ENCODE peak calls at places on chromosomes 1 and 21, in five cellular contexts. One of them, this sample, is unnamed.

GRCh38 chr1:3403388-3404179 is 50.9 kb upstream of the ARHGEF16 start:
- DNase-seq in B cell: no peak
- DNase-seq in neural progenitor cell: peak
- DNase-seq in endothelial cell: peak
- DNase-seq in neural crest cell: no peak
- DNase-seq in this sample: no peak

GRCh38 chr21:45297329-45297728 is 9.6 kb upstream of the POFUT2 start:
- DNase-seq in B cell: no peak
- DNase-seq in neural progenitor cell: no peak
- DNase-seq in endothelial cell: no peak
- DNase-seq in neural crest cell: no peak
- DNase-seq in this sample: no peak

GRCh38 chr1:89044970-89045695 is 19.9 kb downstream of the GBP1 start:
- DNase-seq in B cell: no peak
- DNase-seq in neural progenitor cell: no peak
- DNase-seq in endothelial cell: no peak
- DNase-seq in neural crest cell: no peak
- DNase-seq in this sample: no peak

GRCh38 chr1:41353744-41354143 is 7.5 kb upstream of the FOXO6 start:
- DNase-seq in B cell: no peak
- DNase-seq in neural progenitor cell: peak
- DNase-seq in endothelial cell: no peak
- DNase-seq in neural crest cell: no peak
- DNase-seq in this sample: no peak

GRCh38 chr21:9767592-9768375 is 753.6 kb upstream of the TPTE start:
- DNase-seq in B cell: no peak
- DNase-seq in neural progenitor cell: no peak
- DNase-seq in endothelial cell: no peak
- DNase-seq in neural crest cell: no peak
- DNase-seq in this sample: no peak

GRCh38 chr1:21491483-21492170 is 17.6 kb upstream of the ALPL start:
- DNase-seq in B cell: no peak
- DNase-seq in neural progenitor cell: no peak
- DNase-seq in endothelial cell: no peak
- DNase-seq in neural crest cell: no peak
- DNase-seq in this sample: no peak

GRCh38 chr1:68229927-68230812 is 2.2 kb downstream of the WLS start:
- DNase-seq in B cell: peak
- DNase-seq in neural progenitor cell: peak
- DNase-seq in endothelial cell: peak
- DNase-seq in neural crest cell: peak
- DNase-seq in this sample: no peak

GRCh38 chr1:152997911-152998310 is 3.6 kb upstream of the SPRR3 start:
- DNase-seq in B cell: no peak
- DNase-seq in neural progenitor cell: no peak
- DNase-seq in endothelial cell: no peak
- DNase-seq in neural crest cell: no peak
- DNase-seq in this sample: no peak

GRCh38 chr1:1360511-1361169 is 2.3 kb upstream of the MXRA8 start:
- DNase-seq in B cell: no peak
- DNase-seq in neural progenitor cell: peak
- DNase-seq in endothelial cell: no peak
- DNase-seq in neural crest cell: no peak
- DNase-seq in this sample: no peak

GRCh38 chr1:108079550-108079949 is 114.6 kb upstream of the VAV3 start:
- DNase-seq in B cell: peak
- DNase-seq in neural progenitor cell: no peak
- DNase-seq in endothelial cell: peak
- DNase-seq in neural crest cell: no peak
- DNase-seq in this sample: peak

GRCh38 chr1:220326578-220326977 is 54.3 kb upstream of the RAB3GAP2 start:
- DNase-seq in B cell: no peak
- DNase-seq in neural progenitor cell: no peak
- DNase-seq in endothelial cell: no peak
- DNase-seq in neural crest cell: no peak
- DNase-seq in this sample: no peak

GRCh38 chr1:197814306-197814705 is 39.0 kb upstream of the DENND1B start:
- DNase-seq in B cell: no peak
- DNase-seq in neural progenitor cell: no peak
- DNase-seq in endothelial cell: no peak
- DNase-seq in neural crest cell: no peak
- DNase-seq in this sample: no peak

GRCh38 chr1:5830771-5831599 is 161.2 kb downstream of the NPHP4 start:
- DNase-seq in B cell: no peak
- DNase-seq in neural progenitor cell: peak
- DNase-seq in endothelial cell: peak
- DNase-seq in neural crest cell: peak
- DNase-seq in this sample: peak

GRCh38 chr1:39266269-39266668 is 61.8 kb downstream of the MACF1 start:
- DNase-seq in B cell: no peak
- DNase-seq in neural progenitor cell: peak
- DNase-seq in endothelial cell: no peak
- DNase-seq in neural crest cell: no peak
- DNase-seq in this sample: no peak
- TF ChIP-seq CTCF in B cell: no peak
- TF ChIP-seq CTCF in neural progenitor cell: peak
- TF ChIP-seq CTCF in endothelial cell: no peak
- TF ChIP-seq CTCF in neural crest cell: no peak
- TF ChIP-seq CTCF in this sample: no peak

GRCh38 chr1:234065794-234066447 is 161.4 kb downstream of the SLC35F3 start:
- DNase-seq in B cell: peak
- DNase-seq in neural progenitor cell: peak
- DNase-seq in endothelial cell: peak
- DNase-seq in neural crest cell: peak
- DNase-seq in this sample: peak

GRCh38 chr1:234067584-234067983 is 163.1 kb downstream of the SLC35F3 start:
- DNase-seq in B cell: no peak
- DNase-seq in neural progenitor cell: no peak
- DNase-seq in endothelial cell: no peak
- DNase-seq in neural crest cell: no peak
- DNase-seq in this sample: no peak

GRCh38 chr1:234072793-234073192 is 168.3 kb downstream of the SLC35F3 start:
- DNase-seq in B cell: no peak
- DNase-seq in neural progenitor cell: no peak
- DNase-seq in endothelial cell: no peak
- DNase-seq in neural crest cell: no peak
- DNase-seq in this sample: no peak

GRCh38 chr1:234069760-234070159 is 165.3 kb downstream of the SLC35F3 start:
- DNase-seq in B cell: no peak
- DNase-seq in neural progenitor cell: no peak
- DNase-seq in endothelial cell: no peak
- DNase-seq in neural crest cell: no peak
- DNase-seq in this sample: no peak
- TF ChIP-seq CTCF in B cell: no peak
- TF ChIP-seq CTCF in neural progenitor cell: peak
- TF ChIP-seq CTCF in endothelial cell: no peak
- TF ChIP-seq CTCF in neural crest cell: peak
- TF ChIP-seq CTCF in this sample: no peak

DNA sequence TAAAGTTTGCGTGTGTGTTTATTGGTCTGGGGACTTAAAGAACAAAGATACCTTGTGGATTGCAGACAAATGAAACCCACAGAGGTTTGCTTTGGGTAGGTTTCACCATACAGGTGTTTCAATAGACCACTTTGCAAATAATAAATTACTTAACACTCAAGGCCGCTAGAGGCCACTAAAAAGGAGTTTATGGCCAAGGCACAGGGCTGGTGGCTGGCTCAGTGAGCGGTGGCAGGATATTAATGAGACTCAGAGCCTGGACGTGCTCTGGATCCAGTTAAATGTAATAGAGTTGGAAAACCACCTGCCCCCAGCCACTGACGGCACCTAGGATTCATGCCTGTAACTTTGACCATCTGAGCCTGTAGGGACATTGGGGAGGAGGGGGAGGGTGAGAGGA is 44.5 kb downstream of the LRRC38 start:
- DNase-seq in B cell: no peak
- DNase-seq in neural progenitor cell: peak
- DNase-seq in endothelial cell: peak
- DNase-seq in neural crest cell: peak
- DNase-seq in this sample: no peak
- TF ChIP-seq CTCF in B cell: no peak
- TF ChIP-seq CTCF in neural progenitor cell: peak
- TF ChIP-seq CTCF in endothelial cell: no peak
- TF ChIP-seq CTCF in neural crest cell: peak
- TF ChIP-seq CTCF in this sample: no peak

GRCh38 chr1:79875187-79875586 is 868.7 kb upstream of the ADGRL4 start:
- DNase-seq in B cell: no peak
- DNase-seq in neural progenitor cell: no peak
- DNase-seq in endothelial cell: no peak
- DNase-seq in neural crest cell: no peak
- DNase-seq in this sample: no peak

GRCh38 chr1:79877086-79877485 is 870.6 kb upstream of the ADGRL4 start:
- DNase-seq in B cell: no peak
- DNase-seq in neural progenitor cell: no peak
- DNase-seq in endothelial cell: no peak
- DNase-seq in neural crest cell: no peak
- DNase-seq in this sample: no peak

GRCh38 chr1:79874289-79874688 is 867.8 kb upstream of the ADGRL4 start:
- DNase-seq in B cell: no peak
- DNase-seq in neural progenitor cell: no peak
- DNase-seq in endothelial cell: no peak
- DNase-seq in neural crest cell: no peak
- DNase-seq in this sample: no peak
- TF ChIP-seq CTCF in B cell: no peak
- TF ChIP-seq CTCF in neural progenitor cell: no peak
- TF ChIP-seq CTCF in endothelial cell: no peak
- TF ChIP-seq CTCF in neural crest cell: no peak
- TF ChIP-seq CTCF in this sample: no peak